ENCODE peak calls at places on chromosomes 3 and 15, in five cellular contexts. Z is pancreas; W is WTC11; S is activated T-helper 9 cell treated with anti-CD3 and anti-CD28 coated beads, Interleukin-2, amount 50 U/mL, for 16 hours; F is stimulated activated CD4-positive, alpha-beta T cell treated with anti-CD3 and anti-CD28 coated beads, Interleukin-1b, Interleukin-23, amount 100 ng/mL, for 4 hours. Y is an unnamed sample.

GRCh38 chr3:11167590-11167989 is 13.3 kb downstream of the HRH1 start:
- DNase-seq in F (no peak), W (no peak), Z (no peak), S (no peak), Y (no peak)

GRCh38 chr3:194305356-194306108 is 45.6 kb downstream of the CPN2 start:
- DNase-seq in Z (no peak), F (no peak), S (no peak), W (no peak), Y (no peak)

GRCh38 chr15:77830041-77830440 is 197.3 kb upstream of the LINGO1 start:
- DNase-seq in Z (no peak), F (no peak), S (no peak), W (no peak), Y (peak; percentile 3)

GRCh38 chr3:39136533-39137434 is 16.6 kb downstream of the CSRNP1 start:
- DNase-seq in Z (peak; percentile 41), F (no peak), S (no peak), W (no peak), Y (no peak)

GRCh38 chr3:135905058-135905724 is 60.3 kb upstream of the PPP2R3A start:
- DNase-seq in S (no peak), W (no peak), Z (no peak), F (no peak), Y (no peak)

GRCh38 chr3:49873623-49874022 is 3.9 kb upstream of the CAMKV start:
- DNase-seq in F (no peak), S (no peak), W (no peak), Z (no peak), Y (no peak)

GRCh38 chr3:152385761-152386160 is 117.0 kb downstream of the MBNL1 start:
- DNase-seq in F (no peak), S (no peak), Z (no peak), W (no peak), Y (no peak)

GRCh38 chr15:43218908-43219706 is 1.7 kb downstream of the EPB42 start:
- DNase-seq in Z (no peak), W (peak; percentile 80), F (no peak), S (no peak), Y (no peak)

GRCh38 chr15:27490867-27491595 is 520.0 kb downstream of the GABRG3 start:
- DNase-seq in S (no peak), F (no peak), W (no peak), Z (no peak), Y (no peak)

GRCh38 chr3:126621171-126621570 is 33.8 kb downstream of the TXNRD3 start:
- DNase-seq in Z (no peak), S (no peak), F (no peak), W (no peak), Y (no peak)

GRCh38 chr3:62554264-62554799 is 181.0 kb upstream of the FEZF2 start:
- DNase-seq in Z (no peak), W (peak; percentile 37), S (no peak), F (no peak), Y (no peak)

GRCh38 chr3:126313580-126314304 is 43.5 kb downstream of the KLF15 start:
- DNase-seq in F (no peak), W (no peak), S (no peak), Z (no peak), Y (no peak)

GRCh38 chr3:14660942-14661341 is 9.4 kb downstream of the CCDC174 start:
- DNase-seq in W (no peak), F (no peak), Z (no peak), S (no peak), Y (no peak)

GRCh38 chr3:42443292-42443691 is 32.9 kb upstream of the LYZL4 start:
- DNase-seq in S (no peak), W (no peak), Z (no peak), F (no peak), Y (no peak)

GRCh38 chr15:90031231-90031791 is 30.2 kb downstream of the ZNF710 start:
- DNase-seq in Z (no peak), F (no peak), W (no peak), S (no peak), Y (no peak)

GRCh38 chr3:150989208-150989607 is 16.7 kb upstream of the CLRN1 start:
- DNase-seq in F (no peak), W (no peak), S (no peak), Z (no peak), Y (no peak)

GRCh38 chr3:33645060-33645841 is 72.8 kb downstream of the CLASP2 start:
- DNase-seq in W (no peak), F (no peak), S (no peak), Z (no peak), Y (peak; percentile 32)

GRCh38 chr3:66302288-66302687 is 81.5 kb downstream of the SLC25A26 start:
- DNase-seq in S (peak; percentile 17), F (no peak), Z (no peak), W (no peak), Y (no peak)

Y was measured in BE2C.